ENCODE peak calls at places on chromosomes 2 and 18, in nine cellular contexts. B is HFFc6, T is fibroblast of mammary gland, Z is NCI-H524, H is amniotic stem cell, L is MCF 10A, A is AG08396, J is AG20443, X is GDM1. V is an unnamed sample.
A peak's percentile ranks its signal among the peaks of the same experiment; 100 is the strongest.

GRCh38 chr2:5140367-5140766 is 551.8 kb upstream of the SOX11 start:
- DNase-seq in B (no peak), T (no peak), Z (no peak), H (no peak), L (peak; percentile 71), A (no peak), J (no peak), X (no peak), V (no peak)

GRCh38 chr2:71787108-71787415 is 333.7 kb downstream of the DYSF start:
- DNase-seq in B (no peak), T (no peak), Z (no peak), H (no peak), L (no peak), A (no peak), J (no peak), X (no peak), V (no peak)

GRCh38 chr2:20141056-20141762 is 83.7 kb downstream of the SDC1 start:
- DNase-seq in B (peak; percentile 92), T (peak; percentile 99), Z (no peak), H (peak; percentile 90), L (peak; percentile 99), A (peak; percentile 86), J (peak; percentile 95), X (no peak), V (no peak)

GRCh38 chr2:104841694-104842093 is 12.2 kb upstream of the POU3F3 start:
- DNase-seq in B (no peak), T (no peak), Z (no peak), H (no peak), L (no peak), A (no peak), J (no peak), X (no peak), V (no peak)

GRCh38 chr2:48126180-48126579 is 219.9 kb upstream of the FBXO11 start:
- DNase-seq in B (no peak), T (peak; percentile 88), Z (no peak), H (no peak), L (peak; percentile 41), A (no peak), J (no peak), X (no peak), V (no peak)

GRCh38 chr18:48931680-48932461 is 18.9 kb downstream of the SMAD7 start:
- DNase-seq in B (no peak), T (no peak), Z (no peak), H (no peak), L (no peak), A (no peak), J (no peak), X (no peak), V (no peak)

GRCh38 chr2:226176298-226176984 is 623.2 kb downstream of the IRS1 start:
- DNase-seq in B (no peak), T (no peak), Z (no peak), H (no peak), L (no peak), A (no peak), J (no peak), X (no peak), V (no peak)

GRCh38 chr2:204207851-204208250 is 271.3 kb downstream of the ICOS start:
- DNase-seq in B (no peak), T (no peak), Z (peak; percentile 3), H (no peak), L (no peak), A (no peak), J (no peak), X (no peak), V (no peak)

GRCh38 chr2:105653313-105653712 is 91.4 kb upstream of the NCK2 start:
- DNase-seq in B (no peak), T (no peak), Z (no peak), H (no peak), L (no peak), A (no peak), J (no peak), X (no peak), V (no peak)

GRCh38 chr2:98570356-98570755 is 38.0 kb downstream of the COA5 start:
- DNase-seq in B (no peak), T (no peak), Z (no peak), H (no peak), L (no peak), A (no peak), J (no peak), X (no peak), V (no peak)

GRCh38 chr18:35917043-35917442 is 55.4 kb upstream of the RMP24 start:
- DNase-seq in B (no peak), T (no peak), Z (no peak), H (no peak), L (peak; percentile 18), A (no peak), J (no peak), X (no peak), V (no peak)

GRCh38 chr2:17736989-17737388 is 16.6 kb downstream of the SMC6 start:
- DNase-seq in B (peak; percentile 55), T (peak; percentile 37), Z (no peak), H (no peak), L (no peak), A (no peak), J (peak; percentile 25), X (no peak), V (no peak)

GRCh38 chr2:158722266-158723105 is 72.6 kb upstream of the DAPL1 start:
- DNase-seq in B (no peak), T (no peak), Z (no peak), H (no peak), L (no peak), A (no peak), J (no peak), X (no peak), V (no peak)

GRCh38 chr2:64283641-64284371 is 139.6 kb upstream of the PELI1 start:
- DNase-seq in B (no peak), T (peak; percentile 48), Z (no peak), H (no peak), L (no peak), A (no peak), J (peak; percentile 43), X (no peak), V (no peak)

GRCh38 chr18:21145371-21145770 is 33.8 kb upstream of the ROCK1 start:
- DNase-seq in B (no peak), T (no peak), Z (no peak), H (no peak), L (no peak), A (no peak), J (no peak), X (no peak), V (no peak)

GRCh38 chr2:3633089-3633981 is 24.7 kb upstream of the ALLC start:
- DNase-seq in B (no peak), T (peak; percentile 77), Z (peak; percentile 99), H (no peak), L (peak; percentile 92), A (no peak), J (no peak), X (no peak), V (peak; percentile 14)

V was measured in WERI-Rb-1.